ENCODE peak calls at places on chromosomes 7 and 10, in five cellular contexts. Q is cardiac muscle cell, W is thyroid gland, B is tibial artery, D is ovary. S is an unnamed sample. For H3K4me1, the result is how much of the 10 kb centered on the place peaks cover.

GRCh38 chr10:113907166-113907565 is 52.7 kb downstream of the NHLRC2 start:
- DNase-seq in Q (no peak), W (no peak), B (no peak), D (no peak), S (no peak)

GRCh38 chr7:123819001-123819400 is 26.0 kb upstream of the HYAL4 start:
- DNase-seq in Q (no peak), W (no peak), B (no peak), D (no peak), S (no peak)

GRCh38 chr7:157432541-157432956 is 95.7 kb downstream of the DNAJB6 start:
- DNase-seq in Q (no peak), W (peak), B (no peak), D (no peak), S (no peak)

GRCh38 chr7:90655566-90655965 is 59.4 kb downstream of the CDK14 start:
- DNase-seq in Q (no peak), W (no peak), B (no peak), D (no peak), S (no peak)

GRCh38 chr7:55538538-55538937 is 33.8 kb downstream of the VOPP1 start:
- DNase-seq in Q (no peak), W (no peak), B (no peak), D (no peak), S (no peak)

GRCh38 chr7:55132890-55133551 is 114.2 kb downstream of the EGFR start:
- DNase-seq in Q (no peak), W (no peak), B (peak), D (no peak), S (no peak)

GRCh38 chr10:91980319-91980718 is 56.7 kb downstream of the BTAF1 start:
- DNase-seq in Q (peak), W (no peak), B (no peak), D (no peak), S (no peak)

GRCh38 chr10:102476466-102477141 is 25.3 kb upstream of the C10orf95 start:
- DNase-seq in Q (no peak), W (peak), B (no peak), D (no peak), S (no peak)

GRCh38 chr7:63113713-63114285 is 884.9 kb upstream of the ZNF722 start:
- DNase-seq in Q (no peak), W (no peak), B (no peak), D (no peak), S (no peak)

GRCh38 chr7:85178531-85179298 is 8.1 kb downstream of the SEMA3D start:
- DNase-seq in Q (no peak), W (no peak), B (no peak), D (no peak), S (no peak)

GRCh38 chr7:92988941-92989540 is 128.7 kb downstream of the SAMD9 start:
- DNase-seq in Q (no peak), W (no peak), B (no peak), D (no peak), S (no peak)

GRCh38 chr7:29289156-29290021 is 94.8 kb downstream of the CHN2 start:
- DNase-seq in Q (no peak), W (peak), B (peak), D (peak), S (peak)

GRCh38 chr7:122689346-122690109 is 9.4 kb downstream of the RNF133 start:
- DNase-seq in Q (no peak), W (no peak), B (no peak), D (no peak), S (no peak)

GRCh38 chr7:87797798-87798403 is 78.3 kb downstream of the SLC25A40 start:
- DNase-seq in Q (peak), W (no peak), B (no peak), D (no peak), S (no peak)

GRCh38 chr7:17044396-17044795 is 162.6 kb upstream of the AGR3 start:
- DNase-seq in Q (no peak), W (no peak), B (no peak), D (no peak), S (no peak)

GRCh38 chr7:30924624-30925023 is 13.0 kb downstream of the AQP1 start:
- DNase-seq in Q (no peak), W (peak), B (no peak), D (peak), S (no peak)

GRCh38 chr7:131787101-131787500 is 230.7 kb upstream of the PODXL start:
- DNase-seq in Q (no peak), W (no peak), B (no peak), D (no peak), S (no peak)

GRCh38 chr7:106855540-106856132 is 9.4 kb upstream of the PIK3CG start:
- DNase-seq in Q (no peak), W (no peak), B (no peak), D (no peak), S (no peak)

GRCh38 chr10:112389147-112389822 is 15.4 kb downstream of the ACSL5 start:
- DNase-seq in Q (peak), W (peak), B (no peak), D (no peak), S (no peak)

GRCh38 chr10:128930422-128930821 is 536.6 kb upstream of the MGMT start:
- DNase-seq in Q (no peak), W (no peak), B (no peak), D (no peak), S (no peak)

GRCh38 chr7:105691029-105691691 is 109.9 kb upstream of the EFCAB10 start:
- DNase-seq in Q (no peak), W (peak), B (peak), D (no peak), S (no peak)

GRCh38 chr10:88209837-88210552 is 346.6 kb downstream of the PTEN start:
- DNase-seq in Q (no peak), W (no peak), B (peak), D (no peak), S (no peak)

GRCh38 chr10:57955076-57955475 is 312.6 kb downstream of the IPMK start:
- DNase-seq in Q (no peak), W (no peak), B (no peak), D (no peak), S (no peak)

GRCh38 chr7:91618665-91619437 is 261.7 kb downstream of the MTERF1 start:
- DNase-seq in Q (no peak), W (no peak), B (no peak), D (no peak), S (no peak)

GRCh38 chr10:79021331-79021907 is 47.3 kb upstream of the ZMIZ1 start:
- DNase-seq in Q (no peak), W (no peak), B (no peak), D (no peak), S (no peak)

GRCh38 chr7:101241015-101241363 is 3.4 kb upstream of the CLDN15 start:
- DNase-seq in Q (no peak), W (no peak), B (no peak), D (no peak), S (no peak)

GRCh38 chr10:133390597-133391248 is 3.2 kb upstream of the MTG1 start:
- DNase-seq in Q (no peak), W (no peak), B (no peak), D (no peak), S (no peak)

GRCh38 chr10:91604936-91605534 is 27.8 kb downstream of the PPP1R3C start:
- DNase-seq in Q (no peak), W (no peak), B (no peak), D (no peak), S (no peak)

GRCh38 chr7:123355576-123356195 is 155.9 kb upstream of the SLC13A1 start:
- DNase-seq in Q (no peak), W (no peak), B (no peak), D (no peak), S (no peak)

GRCh38 chr7:55185941-55186609 is 167.3 kb downstream of the EGFR start:
- DNase-seq in Q (no peak), W (no peak), B (no peak), D (no peak), S (no peak)

GRCh38 chr10:43299579-43299978 is 32.7 kb upstream of the RASGEF1A start:
- DNase-seq in Q (no peak), W (no peak), B (no peak), D (no peak), S (no peak)

GRCh38 chr7:45973725-45974532 is 52.9 kb upstream of the IGFBP3 start:
- DNase-seq in Q (peak), W (no peak), B (no peak), D (no peak), S (no peak)

GRCh38 chr7:87538052-87538451 is 62.6 kb upstream of the ABCB4 start:
- DNase-seq in Q (no peak), W (no peak), B (no peak), D (no peak), S (no peak)

GRCh38 chr10:74006269-74006668 is 8.4 kb downstream of the VCL start:
- DNase-seq in Q (no peak), W (no peak), B (no peak), D (no peak), S (no peak)

GRCh38 chr10:74011762-74012161 is 13.8 kb downstream of the VCL start:
- DNase-seq in Q (no peak), W (peak), B (peak), D (no peak), S (peak)

GRCh38 chr10:74011016-74011415 is 13.1 kb downstream of the VCL start:
- DNase-seq in Q (no peak), W (no peak), B (no peak), D (no peak), S (no peak)

GRCh38 chr10:74012480-74012879 is 14.6 kb downstream of the VCL start:
- DNase-seq in Q (no peak), W (no peak), B (no peak), D (no peak), S (no peak)

DNA sequence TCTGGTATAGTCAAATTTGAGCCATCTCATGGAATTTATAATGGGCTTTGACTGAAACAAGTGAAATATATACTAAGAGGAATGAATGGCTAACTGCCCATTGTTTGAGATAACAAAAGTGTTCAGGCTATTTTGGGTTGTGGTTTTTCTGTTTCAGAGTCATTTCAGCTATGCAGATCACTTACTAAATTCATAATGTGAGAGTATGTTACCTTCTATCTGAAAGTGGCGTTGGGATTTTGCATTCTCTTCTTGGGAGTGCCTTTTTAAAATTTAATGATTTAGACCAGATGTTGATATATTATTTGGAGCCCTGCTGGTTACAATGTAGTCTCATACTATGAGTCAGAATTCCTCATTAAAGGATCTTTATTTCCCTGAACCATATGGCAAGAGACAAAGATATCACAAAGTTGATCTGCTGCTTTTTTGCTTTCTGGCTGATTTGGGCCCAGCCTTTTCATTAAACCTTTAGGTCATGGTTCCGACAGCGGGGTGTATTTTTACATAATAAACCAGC is 10.4 kb downstream of the VCL start:
- DNase-seq in Q (no peak), W (no peak), B (no peak), D (no peak), S (no peak)
- H3K4me3 ChIP-seq in Q (no peak), W (no peak), B (no peak), D (no peak), S (no peak)

DNA sequence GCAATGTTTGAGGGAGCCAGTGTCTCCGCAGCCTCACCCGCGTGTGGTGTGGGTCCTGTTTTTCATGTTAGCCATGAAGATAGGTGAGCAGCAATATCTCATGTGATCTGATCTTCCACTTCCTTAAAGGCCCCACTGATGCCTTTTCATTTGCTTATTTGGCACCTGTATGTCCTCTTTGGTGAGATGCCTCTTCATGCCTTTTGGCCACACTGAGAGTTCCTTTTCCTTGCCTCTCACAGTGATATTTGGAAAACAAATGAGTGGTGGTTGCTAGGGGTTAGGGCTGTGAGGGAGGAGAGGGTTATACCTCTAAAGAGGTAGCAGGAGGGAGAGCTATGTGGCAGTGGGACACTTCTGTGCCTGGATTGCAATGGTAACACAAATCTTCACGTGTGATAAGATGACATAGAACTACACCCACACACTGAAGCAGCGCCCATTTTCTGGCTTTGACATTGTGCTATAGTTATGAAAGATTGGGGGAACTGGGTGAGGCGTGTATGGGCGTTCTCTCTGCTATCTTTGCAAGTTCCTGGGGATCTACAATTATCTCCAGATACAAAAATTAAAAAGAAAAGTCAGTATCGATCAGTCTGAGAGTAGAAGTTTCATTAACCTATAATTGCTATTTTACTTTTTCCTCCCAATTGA is 90.5 kb upstream of the TNS3 start:
- DNase-seq in Q (no peak), W (no peak), B (no peak), D (no peak), S (no peak)
- H3K4me1 ChIP-seq in Q (under half), W (under half), B (under half), D (under half), S (under half)

GRCh38 chr7:468681-469590 is 50.7 kb downstream of the PDGFA start:
- DNase-seq in Q (no peak), W (no peak), B (peak), D (peak), S (no peak)
- H3K27ac ChIP-seq in Q (no peak), W (no peak), B (peak), D (no peak), S (peak)

GRCh38 chr7:129452589-129453231 is 18.5 kb downstream of the STRIP2 start:
- DNase-seq in Q (no peak), W (no peak), B (no peak), D (no peak), S (no peak)

GRCh38 chr7:129457101-129457500 is 22.9 kb downstream of the STRIP2 start:
- DNase-seq in Q (no peak), W (no peak), B (no peak), D (no peak), S (no peak)

GRCh38 chr7:129456421-129456820 is 22.2 kb downstream of the STRIP2 start:
- DNase-seq in Q (no peak), W (no peak), B (no peak), D (no peak), S (no peak)

GRCh38 chr7:129453510-129454248 is 19.4 kb downstream of the STRIP2 start:
- DNase-seq in Q (peak), W (no peak), B (no peak), D (no peak), S (no peak)

GRCh38 chr7:129454249-129454551 is 20.0 kb downstream of the STRIP2 start:
- DNase-seq in Q (peak), W (no peak), B (no peak), D (no peak), S (no peak)
- H3K4me3 ChIP-seq in Q (no peak), W (no peak), B (no peak), D (no peak), S (no peak)

GRCh38 chr7:23523486-23524075 is 8.2 kb downstream of the TRA2A start:
- DNase-seq in Q (no peak), W (no peak), B (no peak), D (no peak), S (no peak)
- H3K4me1 ChIP-seq in Q (under half), W (under half), B (under half), D (under half), S (half or more)

S was measured in heart right ventricle.